ENCODE peak calls at places on chromosomes 1 and 21, in four cellular contexts. N is right lobe of liver, L is IMR-90, T is endothelial cell. D is an unnamed sample.

GRCh38 chr1:162157469-162157868 is 88.0 kb downstream of the NOS1AP start:
- DNase-seq in T (no peak), N (no peak), L (no peak), D (no peak)

GRCh38 chr1:227924838-227925574 is 22.7 kb downstream of the WNT9A start:
- DNase-seq in T (no peak), N (no peak), L (no peak), D (no peak)

GRCh38 chr1:36775716-36776115 is 258.6 kb downstream of the GRIK3 start:
- DNase-seq in N (no peak), L (no peak), T (no peak), D (no peak)

GRCh38 chr1:245060684-245061374 is 94.0 kb upstream of the KIF26B start:
- DNase-seq in T (no peak), L (peak; percentile 38), N (peak; percentile 93), D (no peak)

GRCh38 chr1:21624577-21625389 is 44.4 kb downstream of the RAP1GAP start:
- DNase-seq in L (no peak), N (peak; percentile 67), T (no peak), D (no peak)

GRCh38 chr1:228151526-228151925 is 1.8 kb downstream of the GJC2 start:
- DNase-seq in N (no peak), L (no peak), T (no peak), D (no peak)

GRCh38 chr1:60809204-60809985 is 273.0 kb upstream of the NFIA start:
- DNase-seq in L (peak; percentile 0), N (no peak), T (no peak), D (no peak)

GRCh38 chr1:162733336-162733590 is 57.2 kb upstream of the HSD17B7 start:
- DNase-seq in T (no peak), N (no peak), L (no peak), D (no peak)

GRCh38 chr1:145997156-145998023 is 1.0 kb upstream of the TXNIP start:
- DNase-seq in L (no peak), N (peak; percentile 47), T (no peak), D (no peak)

GRCh38 chr1:23619299-23620188 is 60.2 kb upstream of the ID3 start:
- DNase-seq in T (no peak), L (peak; percentile 13), N (no peak), D (no peak)

GRCh38 chr1:7224644-7225043 is 439.4 kb downstream of the CAMTA1 start:
- DNase-seq in N (no peak), T (peak; percentile 38), L (no peak), D (no peak)

GRCh38 chr1:200971955-200972711 is 51.4 kb downstream of the KIF21B start:
- DNase-seq in T (peak; percentile 79), N (peak; percentile 68), L (peak; percentile 38), D (peak; percentile 69)

GRCh38 chr1:63112155-63112914 is 210.0 kb upstream of the FOXD3 start:
- DNase-seq in L (peak; percentile 31), T (no peak), N (no peak), D (no peak)

GRCh38 chr21:44972821-44973220 is 33.0 kb downstream of the SLX9 start:
- DNase-seq in L (peak; percentile 64), T (no peak), N (no peak), D (no peak)

GRCh38 chr1:77354536-77354935 is 72.7 kb downstream of the AK5 start:
- DNase-seq in L (no peak), N (no peak), T (no peak), D (no peak)

GRCh38 chr1:82013702-82014101 is 213.0 kb downstream of the ADGRL2 start:
- DNase-seq in T (no peak), N (no peak), L (no peak), D (no peak)
- TF ChIP-seq CTCF in T (no peak), N (no peak), L (no peak), D (no peak)

GRCh38 chr1:53842347-53842746 is 4.3 kb upstream of the NDC1 start:
- DNase-seq in T (no peak), N (no peak), L (no peak), D (no peak)

GRCh38 chr1:53834776-53835175 is 3.3 kb downstream of the NDC1 start:
- DNase-seq in N (no peak), T (no peak), L (no peak), D (no peak)

GRCh38 chr1:53835491-53835890 is 2.6 kb downstream of the NDC1 start:
- DNase-seq in N (no peak), L (peak; percentile 82), T (no peak), D (no peak)

GRCh38 chr1:53838654-53838974 is 518 bp upstream of the NDC1 start:
- DNase-seq in L (no peak), T (no peak), N (no peak), D (no peak)

GRCh38 chr1:53837924-53838653 is at the start of gene NDC1:
- DNase-seq in N (peak; percentile 95), T (peak; percentile 83), L (peak; percentile 96), D (peak; percentile 89)
- TF ChIP-seq CTCF in N (no peak), T (no peak), L (peak; percentile 18), D (peak; percentile 47)

GRCh38 chr1:231242516-231243198 is 1.6 kb downstream of the GNPAT start:
- DNase-seq in T (no peak), N (no peak), L (peak; percentile 34), D (no peak)

GRCh38 chr1:231238298-231238697 is 2.7 kb upstream of the GNPAT start:
- DNase-seq in T (no peak), N (no peak), L (no peak), D (no peak)

GRCh38 chr1:231240883-231241735 is at the start of gene GNPAT:
- DNase-seq in T (peak; percentile 86), L (peak; percentile 78), N (peak; percentile 92), D (peak; percentile 84)

GRCh38 chr1:231240531-231240882 is 505 bp upstream of the GNPAT start:
- DNase-seq in N (no peak), L (peak; percentile 15), T (no peak), D (no peak)

GRCh38 chr1:231241751-231242150 is 739 bp downstream of the GNPAT start:
- DNase-seq in L (no peak), T (peak; percentile 9), N (no peak), D (no peak)
- TF ChIP-seq CTCF in L (no peak), T (no peak), N (no peak), D (no peak)

DNA sequence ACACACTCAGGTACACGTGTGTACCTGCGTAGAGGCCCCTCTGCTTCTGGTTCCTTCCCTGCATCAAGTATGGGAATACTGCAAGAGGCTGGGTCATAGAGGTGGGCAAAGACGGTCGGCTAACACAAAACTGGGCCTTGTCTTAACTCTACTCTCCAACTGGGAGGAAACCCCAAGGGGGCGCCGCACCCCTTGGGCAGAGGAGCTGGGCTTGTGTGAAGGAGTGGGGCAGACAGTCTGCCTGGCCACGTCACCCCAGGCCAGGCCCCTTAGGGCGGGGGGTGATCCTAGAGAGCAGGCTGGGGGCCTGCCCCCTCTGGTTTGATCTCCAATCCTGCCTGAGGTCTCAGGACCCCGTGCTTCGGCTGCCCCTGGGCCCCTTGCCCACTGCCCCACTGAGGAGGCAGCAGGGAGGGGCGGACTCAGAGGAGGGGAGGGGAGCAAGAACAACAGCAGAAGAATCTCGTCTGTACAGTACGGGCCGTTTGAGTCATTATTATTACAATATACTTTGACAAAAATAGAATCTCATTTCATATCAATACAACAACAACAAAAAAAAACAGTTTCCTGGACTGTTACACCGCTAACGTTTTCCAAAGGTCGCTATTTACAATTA is 34.7 kb downstream of the MEF2D start:
- DNase-seq in L (no peak), T (peak; percentile 26), N (no peak), D (no peak)
- TF ChIP-seq CTCF in L (peak; percentile 27), T (no peak), N (no peak), D (no peak)

GRCh38 chr1:11720033-11720376 is 15.9 kb upstream of the AGTRAP start:
- DNase-seq in T (no peak), N (no peak), L (no peak), D (no peak)
- TF ChIP-seq CTCF in T (no peak), N (no peak), L (no peak), D (no peak)

GRCh38 chr1:38402230-38402815 is 355.7 kb upstream of the POU3F1 start:
- DNase-seq in T (no peak), L (no peak), N (no peak), D (no peak)

GRCh38 chr1:38403667-38404066 is 357.1 kb upstream of the POU3F1 start:
- DNase-seq in L (no peak), T (no peak), N (no peak), D (no peak)
- TF ChIP-seq CTCF in L (no peak), T (no peak), N (no peak), D (no peak)

DNA sequence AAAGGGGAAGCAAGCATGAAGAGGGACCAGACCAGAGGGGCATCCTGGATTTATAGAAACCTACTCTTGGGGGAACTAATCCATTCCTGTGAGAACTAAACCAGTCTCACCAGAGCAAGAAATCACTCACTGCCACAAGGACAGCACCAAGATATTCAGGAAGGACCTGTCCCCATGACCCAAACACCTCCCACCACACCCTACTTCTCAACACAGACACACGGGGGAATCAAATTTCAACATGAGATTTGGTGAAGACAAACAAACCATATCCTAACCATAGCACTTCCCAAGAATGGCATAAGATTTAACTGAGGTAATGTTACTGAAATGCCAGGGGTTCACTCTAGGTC is 12.1 kb upstream of the POU2F1 start:
- DNase-seq in N (no peak), T (no peak), L (no peak), D (no peak)
- TF ChIP-seq CTCF in N (no peak), T (no peak), L (no peak), D (no peak)